ENCODE peak calls at places on chromosomes 12 and 14, in six cellular contexts. S, Q, A, V, J and H are unnamed samples.

GRCh38 chr12:122834921-122835692 is at the start of gene HIP1R:
- DNase-seq in V (no peak), Q (no peak), A (peak; percentile 51), J (no peak), S (peak; percentile 83), H (peak; percentile 45)

GRCh38 chr12:66398931-66399625 is 96.8 kb downstream of the HELB start:
- DNase-seq in Q (no peak), S (no peak), J (no peak), V (no peak), A (no peak), H (peak; percentile 30)

GRCh38 chr12:113184098-113184899 is 979 bp downstream of the DDX54 start:
- DNase-seq in S (no peak), J (no peak), V (no peak), A (no peak), Q (no peak), H (no peak)

GRCh38 chr14:105841022-105842009 is 314.9 kb downstream of the TMEM121 start:
- DNase-seq in J (no peak), Q (no peak), S (no peak), V (no peak), A (no peak), H (no peak)

GRCh38 chr14:100524933-100525243 is 62.3 kb downstream of the BEGAIN start:
- DNase-seq in Q (no peak), V (no peak), A (peak; percentile 47), J (peak; percentile 54), S (no peak), H (peak; percentile 38)

GRCh38 chr12:19719650-19720049 is 280.4 kb downstream of the AEBP2 start:
- DNase-seq in S (no peak), A (no peak), J (no peak), V (no peak), Q (no peak), H (no peak)

GRCh38 chr12:26748741-26749431 is 84.1 kb downstream of the ITPR2 start:
- DNase-seq in Q (no peak), S (no peak), J (no peak), V (peak; percentile 8), A (peak; percentile 94), H (peak; percentile 70)

GRCh38 chr12:123041811-123042655 is 61.6 kb downstream of the ARL6IP4 start:
- DNase-seq in J (no peak), A (no peak), S (peak; percentile 64), Q (peak; percentile 24), V (no peak), H (no peak)

GRCh38 chr12:116910280-116910644 is 488 bp upstream of the FBXW8 start:
- DNase-seq in V (no peak), A (no peak), J (no peak), S (no peak), Q (no peak), H (no peak)

GRCh38 chr12:38102197-38102596 is 214.4 kb upstream of the ALG10B start:
- DNase-seq in A (no peak), S (no peak), J (no peak), V (no peak), Q (no peak), H (peak; percentile 65)

GRCh38 chr14:68655961-68656360 is 136.9 kb downstream of the ZFP36L1 start:
- DNase-seq in A (no peak), V (no peak), Q (no peak), S (no peak), J (no peak), H (no peak)
- TF ChIP-seq CTCF in A (no peak), V (peak; percentile 7), Q (no peak), S (no peak), J (peak; percentile 37), H (peak; percentile 20)

DNA sequence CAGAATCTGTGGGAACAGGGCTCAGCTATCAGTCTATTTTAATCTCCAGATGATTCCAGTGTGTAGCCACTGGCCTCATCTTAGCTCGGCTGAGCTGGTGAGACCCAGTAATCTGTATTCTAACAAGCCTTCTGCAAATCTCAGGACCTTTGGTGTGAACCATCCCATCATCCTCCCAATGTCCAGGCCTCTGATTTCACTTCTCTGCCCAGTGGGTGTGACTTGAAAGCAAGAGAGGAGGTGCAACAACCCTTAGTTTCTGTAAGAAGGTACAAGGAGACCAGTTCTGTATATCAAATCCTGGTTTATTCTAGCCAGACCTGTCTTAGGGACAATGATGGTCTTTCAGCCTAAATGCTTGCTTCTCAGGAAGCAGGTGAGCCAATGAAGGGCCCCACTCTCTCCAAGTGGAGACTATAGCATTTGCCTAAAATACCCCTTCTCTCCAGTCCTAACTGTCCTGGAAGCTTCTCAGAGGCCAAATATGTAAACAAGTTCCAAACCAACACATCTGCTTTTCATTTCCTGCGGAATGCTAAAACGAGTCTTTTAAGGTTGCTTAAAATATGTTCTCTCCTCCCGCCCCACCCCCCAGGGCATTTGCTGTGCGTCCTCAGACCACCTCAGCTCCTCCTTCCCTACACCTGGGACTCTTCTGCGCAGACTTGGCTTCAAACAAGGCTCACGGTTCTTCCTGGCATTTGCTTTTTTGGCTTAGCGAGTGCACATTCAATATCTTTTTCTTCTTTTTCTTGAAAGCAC is 78.4 kb upstream of the FUT8 start:
- DNase-seq in S (peak; percentile 74), V (peak; percentile 63), J (no peak), A (no peak), Q (peak; percentile 55), H (no peak)
- H3K4me3 ChIP-seq in S (no peak overlapping the region), V (no peak overlapping the region), J (no peak overlapping the region), A (no peak overlapping the region), Q (no peak overlapping the region), H (no peak overlapping the region)

GRCh38 chr12:92539966-92540791 is 162.6 kb upstream of the PLEKHG7 start:
- DNase-seq in A (peak; percentile 59), Q (no peak), V (no peak), J (no peak), S (no peak), H (no peak)
- TF ChIP-seq CTCF in A (no peak), Q (no peak), V (no peak), J (no peak), S (no peak), H (no peak)

GRCh38 chr14:71169861-71170260 is 262.6 kb downstream of the PCNX1 start:
- DNase-seq in J (no peak), V (no peak), S (no peak), A (peak; percentile 60), Q (no peak), H (no peak)

GRCh38 chr14:71169028-71169427 is 261.8 kb downstream of the PCNX1 start:
- DNase-seq in J (no peak), Q (no peak), A (peak; percentile 32), S (no peak), V (no peak), H (no peak)

GRCh38 chr14:71165650-71166049 is 258.4 kb downstream of the PCNX1 start:
- DNase-seq in Q (no peak), S (no peak), V (no peak), J (no peak), A (no peak), H (no peak)

GRCh38 chr14:71166434-71166833 is 259.2 kb downstream of the PCNX1 start:
- DNase-seq in A (peak; percentile 83), V (peak; percentile 67), Q (no peak), S (no peak), J (no peak), H (peak; percentile 74)

GRCh38 chr14:71168564-71168963 is 261.3 kb downstream of the PCNX1 start:
- DNase-seq in Q (no peak), S (no peak), A (no peak), V (no peak), J (no peak), H (no peak)
- H3K4me3 ChIP-seq in Q (no peak overlapping the region), S (no peak overlapping the region), A (no peak overlapping the region), V (no peak overlapping the region), J (no peak overlapping the region), H (no peak overlapping the region)

GRCh38 chr14:97177016-97177415 is 379.8 kb downstream of the VRK1 start:
- DNase-seq in V (no peak), Q (no peak), A (no peak), J (no peak), S (no peak), H (peak; percentile 38)
- TF ChIP-seq CTCF in V (peak; percentile 14), Q (no peak), A (peak; percentile 29), J (peak; percentile 83), S (no peak), H (peak; percentile 37)

GRCh38 chr12:59403259-59403932 is 192.4 kb upstream of the SLC16A7 start:
- DNase-seq in S (peak; percentile 64), J (no peak), Q (no peak), A (peak; percentile 70), V (peak; percentile 59), H (peak; percentile 67)
- H3K4me3 ChIP-seq in S (no peak overlapping the region), J (no peak overlapping the region), Q (peak overlapping the region; percentile 19), A (no peak overlapping the region), V (no peak overlapping the region), H (no peak overlapping the region)

DNA sequence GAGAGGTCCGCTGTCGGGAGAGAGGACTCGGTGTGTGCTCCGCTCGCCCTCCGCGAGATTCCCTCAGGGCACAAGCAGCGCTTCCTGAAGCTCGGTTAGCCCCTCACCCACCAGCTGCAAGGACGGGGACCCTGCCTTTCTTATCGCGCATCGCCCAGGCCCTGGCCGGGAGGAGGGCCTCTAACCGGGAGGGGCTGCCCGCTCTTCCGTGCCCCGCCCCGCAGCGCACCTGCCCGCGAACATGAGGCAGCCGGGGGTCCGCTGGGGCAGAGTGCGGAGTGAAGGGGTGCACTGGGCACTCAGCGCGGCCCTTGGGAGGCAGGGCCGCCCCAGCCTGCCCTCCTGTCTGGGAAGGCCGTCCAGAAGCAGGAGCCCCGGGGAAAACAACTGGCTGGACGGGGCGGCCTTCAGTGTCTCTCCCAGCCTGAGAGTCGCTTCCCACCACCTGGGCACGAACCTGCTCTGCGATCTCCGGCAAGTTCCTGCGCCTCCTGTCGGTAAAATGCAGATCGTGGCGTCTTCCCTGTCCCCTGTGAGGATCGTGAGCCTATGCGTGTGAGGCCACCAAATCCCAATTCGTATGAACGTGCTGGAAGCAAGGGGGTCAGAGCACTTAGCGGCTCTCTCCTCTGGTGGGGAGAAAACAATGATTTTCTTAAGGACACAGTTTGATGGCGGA is 28.0 kb upstream of the ADIPOR2 start:
- DNase-seq in V (no peak), A (no peak), S (peak; percentile 89), Q (no peak), J (peak; percentile 67), H (peak; percentile 74)
- TF ChIP-seq CTCF in V (no peak), A (no peak), S (no peak), Q (peak; percentile 52), J (no peak), H (peak; percentile 60)

GRCh38 chr14:55505846-55506245 is 65.4 kb upstream of the TBPL2 start:
- DNase-seq in Q (no peak), A (no peak), V (no peak), J (no peak), S (no peak), H (no peak)

GRCh38 chr14:55502746-55503284 is 62.4 kb upstream of the TBPL2 start:
- DNase-seq in J (no peak), S (peak; percentile 59), Q (no peak), V (no peak), A (no peak), H (no peak)

GRCh38 chr14:55500219-55500701 is 59.8 kb upstream of the TBPL2 start:
- DNase-seq in A (no peak), Q (no peak), J (no peak), V (no peak), S (peak; percentile 49), H (no peak)

DNA sequence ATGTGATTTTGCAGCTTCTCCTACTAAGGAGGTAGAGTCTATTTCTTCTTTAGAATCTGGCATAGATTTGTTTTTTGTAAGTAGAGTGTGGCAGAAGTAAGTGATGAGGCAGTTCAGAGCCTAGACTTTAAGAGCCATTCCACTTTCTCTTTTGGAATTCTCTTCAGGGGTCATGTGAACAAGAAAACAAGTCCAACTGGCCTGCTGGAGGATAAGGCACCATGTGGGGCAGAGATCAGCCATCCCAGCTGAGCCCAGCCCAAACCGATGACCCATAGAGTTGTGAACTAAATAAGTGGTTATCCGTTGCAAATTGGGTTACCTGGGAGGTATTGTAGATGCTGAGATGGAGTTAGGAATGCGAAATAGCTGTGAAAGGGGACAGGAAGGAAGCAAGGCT is 60.3 kb upstream of the TBPL2 start:
- DNase-seq in Q (no peak), V (no peak), J (no peak), S (no peak), A (no peak), H (no peak)
- H3K4me3 ChIP-seq in Q (no peak overlapping the region), V (no peak overlapping the region), J (no peak overlapping the region), S (no peak overlapping the region), A (no peak overlapping the region), H (no peak overlapping the region)